ENCODE peak calls at places on chromosomes 2 and 18, in four cellular contexts. U, X, Q and C are unnamed samples.
A peak's percentile ranks its signal among the peaks of the same experiment; 100 is the strongest.

GRCh38 chr2:974054-974453 is 23.4 kb downstream of the SNTG2 start:
- DNase-seq in X (no peak), U (no peak), Q (no peak), C (no peak)

GRCh38 chr2:165776013-165776412 is 18.0 kb downstream of the GALNT3 start:
- DNase-seq in Q (no peak), X (no peak), U (no peak), C (no peak)

GRCh38 chr2:164826293-164827243 is 15.1 kb downstream of the COBLL1 start:
- DNase-seq in U (peak; percentile 75), X (no peak), Q (no peak), C (peak; percentile 57)

GRCh38 chr18:55838322-55838721 is 250.3 kb upstream of the TCF4 start:
- DNase-seq in Q (no peak), X (no peak), U (no peak), C (no peak)

GRCh38 chr2:11835403-11835802 is 89.0 kb downstream of the LPIN1 start:
- DNase-seq in X (no peak), Q (no peak), U (no peak), C (no peak)

GRCh38 chr18:56431551-56431950 is 206.8 kb downstream of the TXNL1 start:
- DNase-seq in U (no peak), X (no peak), Q (no peak), C (no peak)

GRCh38 chr2:170505631-170506270 is 209.4 kb upstream of the SP5 start:
- DNase-seq in U (peak; percentile 72), Q (no peak), X (no peak), C (peak; percentile 40)

GRCh38 chr2:218217366-218218309 is 649 bp downstream of the ARPC2 start:
- DNase-seq in Q (no peak), U (peak; percentile 68), X (peak; percentile 67), C (peak; percentile 79)

GRCh38 chr2:218444692-218445357 is 25.9 kb downstream of the VIL1 start:
- DNase-seq in Q (no peak), X (no peak), U (no peak), C (peak; percentile 73)

GRCh38 chr2:108574332-108574731 is 40.1 kb downstream of the LIMS1 start:
- DNase-seq in U (no peak), Q (no peak), X (no peak), C (no peak)

GRCh38 chr18:74402806-74403433 is 54.2 kb downstream of the DIPK1C start:
- DNase-seq in Q (no peak), X (no peak), U (no peak), C (no peak)

GRCh38 chr2:113228991-113229716 is 49.6 kb downstream of the PAX8 start:
- DNase-seq in X (no peak), U (no peak), Q (no peak), C (no peak)

GRCh38 chr2:224883700-224884099 is 158.6 kb downstream of the DOCK10 start:
- DNase-seq in Q (no peak), U (no peak), X (no peak), C (no peak)

GRCh38 chr2:126722546-126722945 is 66.6 kb downstream of the GYPC start:
- DNase-seq in X (no peak), Q (no peak), U (no peak), C (no peak)

GRCh38 chr2:227774011-227774624 is 28.4 kb downstream of the SCYGR8 start:
- DNase-seq in U (no peak), Q (peak; percentile 8), X (no peak), C (no peak)

GRCh38 chr2:208872591-208872990 is 466.0 kb downstream of the PTH2R start:
- DNase-seq in X (no peak), Q (no peak), U (no peak), C (no peak)

GRCh38 chr2:14199040-14199439 is 433.5 kb upstream of the LRATD1 start:
- DNase-seq in U (no peak), Q (no peak), X (no peak), C (no peak)

GRCh38 chr2:224882291-224883171 is 159.7 kb downstream of the DOCK10 start:
- DNase-seq in Q (no peak), X (no peak), U (no peak), C (no peak)

GRCh38 chr2:137229834-137230233 is 464.5 kb downstream of the THSD7B start:
- DNase-seq in Q (no peak), U (no peak), X (no peak), C (no peak)

GRCh38 chr2:45652090-45653050 is 895 bp downstream of the PRKCE start:
- DNase-seq in Q (no peak), X (no peak), U (peak; percentile 72), C (peak; percentile 42)

GRCh38 chr2:235533203-235533602 is 39.4 kb downstream of the AGAP1 start:
- DNase-seq in Q (no peak), X (no peak), U (no peak), C (no peak)

GRCh38 chr2:239512054-239512453 is 111.2 kb upstream of the HDAC4 start:
- DNase-seq in Q (no peak), U (no peak), X (no peak), C (no peak)

GRCh38 chr2:62293490-62294212 is 97.7 kb downstream of the B3GNT2 start:
- DNase-seq in X (no peak), Q (no peak), U (peak; percentile 73), C (peak; percentile 92)

GRCh38 chr2:225233234-225233633 is 166.3 kb upstream of the NYAP2 start:
- DNase-seq in Q (no peak), X (no peak), U (no peak), C (no peak)

GRCh38 chr2:11365096-11365856 is 20.8 kb upstream of the ROCK2 start:
- DNase-seq in X (no peak), Q (no peak), U (no peak), C (no peak)

GRCh38 chr2:8630676-8631464 is 51.0 kb upstream of the ID2 start:
- DNase-seq in X (no peak), Q (no peak), U (no peak), C (no peak)

GRCh38 chr2:102337012-102337411 is 18.6 kb upstream of the IL18R1 start:
- DNase-seq in Q (no peak), X (no peak), U (no peak), C (no peak)

GRCh38 chr2:99066075-99066557 is 75.4 kb upstream of the C2orf15 start:
- DNase-seq in Q (peak; percentile 44), X (no peak), U (no peak), C (no peak)

GRCh38 chr2:216110620-216111019 is 1.5 kb downstream of the XRCC5 start:
- DNase-seq in U (no peak), X (no peak), Q (no peak), C (no peak)

GRCh38 chr2:161796192-161796591 is 172.0 kb downstream of the SLC4A10 start:
- DNase-seq in U (peak; percentile 21), X (no peak), Q (no peak), C (no peak)

GRCh38 chr18:41922171-41922570 is 32.9 kb upstream of the PIK3C3 start:
- DNase-seq in X (no peak), Q (no peak), U (no peak), C (no peak)

GRCh38 chr2:10884530-10885478 is 26.9 kb upstream of the KCNF1 start:
- DNase-seq in Q (no peak), X (no peak), U (no peak), C (no peak)

GRCh38 chr2:69683170-69683971 is 39.8 kb upstream of the AAK1 start:
- DNase-seq in U (no peak), X (no peak), Q (no peak), C (no peak)

GRCh38 chr2:1581965-1582625 is 162.2 kb downstream of the PXDN start:
- DNase-seq in U (no peak), X (no peak), Q (no peak), C (no peak)

GRCh38 chr2:196801986-196802385 is 2.5 kb upstream of the GTF3C3 start:
- DNase-seq in U (no peak), X (no peak), Q (no peak), C (no peak)

GRCh38 chr18:3264362-3264761 is 2.4 kb downstream of the MYL12B start:
- DNase-seq in X (no peak), Q (no peak), U (no peak), C (peak; percentile 35)

GRCh38 chr18:67310826-67311225 is 205.7 kb downstream of the DSEL start:
- DNase-seq in U (no peak), Q (no peak), X (no peak), C (no peak)

GRCh38 chr18:79077181-79077580 is 8.0 kb downstream of the ATP9B start:
- DNase-seq in Q (no peak), X (no peak), U (no peak), C (no peak)

GRCh38 chr18:34401775-34402174 is 177.1 kb upstream of the NOL4 start:
- DNase-seq in X (no peak), U (no peak), Q (no peak), C (no peak)

DNA sequence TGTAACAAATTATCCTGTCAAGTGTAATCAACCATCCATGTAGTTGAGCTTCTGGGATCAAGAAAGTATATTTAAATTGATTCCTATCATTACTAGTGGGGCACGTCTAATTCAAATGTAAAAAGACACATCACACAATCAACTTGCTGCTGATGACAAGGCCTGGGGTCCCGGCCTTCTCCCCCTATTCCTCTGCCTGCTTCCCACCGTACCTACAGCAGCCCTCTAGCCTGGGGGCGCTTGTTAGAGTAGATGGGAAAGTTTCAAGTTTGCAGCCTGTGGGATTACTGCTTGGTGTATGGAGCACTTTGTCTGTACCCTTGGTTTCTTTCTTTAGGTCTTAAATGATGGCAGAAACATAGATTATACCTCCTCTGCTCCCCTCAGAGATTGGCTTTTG is 333.3 kb upstream of the KYNU start:
- DNase-seq in X (no peak), Q (no peak), U (no peak), C (no peak)
- H3K4me1 ChIP-seq in X (no peaks in the 10 kb centered on the region), Q (no peaks in the 10 kb centered on the region), U (no peaks in the 10 kb centered on the region), C (no peaks in the 10 kb centered on the region)

GRCh38 chr2:138503652-138504051 is 2.1 kb downstream of the SPOPL start:
- DNase-seq in Q (no peak), U (no peak), X (no peak), C (no peak)
- H3K4me1 ChIP-seq in Q (peaks cover 13% of the 10 kb centered on the region), U (peaks cover 10% of the 10 kb centered on the region), X (peaks cover 21% of the 10 kb centered on the region), C (peaks cover 64% of the 10 kb centered on the region)

GRCh38 chr2:9660154-9660553 is 29.4 kb upstream of the YWHAQ start:
- DNase-seq in U (no peak), X (no peak), Q (no peak), C (no peak)
- H3K4me1 ChIP-seq in U (no peaks in the 10 kb centered on the region), X (peaks cover 11% of the 10 kb centered on the region), Q (no peaks in the 10 kb centered on the region), C (no peaks in the 10 kb centered on the region)

GRCh38 chr2:80256396-80257167 is 48.0 kb downstream of the LRRTM1 start:
- DNase-seq in Q (no peak), X (no peak), U (no peak), C (no peak)
- H3K4me1 ChIP-seq in Q (no peaks in the 10 kb centered on the region), X (no peaks in the 10 kb centered on the region), U (no peaks in the 10 kb centered on the region), C (no peaks in the 10 kb centered on the region)

DNA sequence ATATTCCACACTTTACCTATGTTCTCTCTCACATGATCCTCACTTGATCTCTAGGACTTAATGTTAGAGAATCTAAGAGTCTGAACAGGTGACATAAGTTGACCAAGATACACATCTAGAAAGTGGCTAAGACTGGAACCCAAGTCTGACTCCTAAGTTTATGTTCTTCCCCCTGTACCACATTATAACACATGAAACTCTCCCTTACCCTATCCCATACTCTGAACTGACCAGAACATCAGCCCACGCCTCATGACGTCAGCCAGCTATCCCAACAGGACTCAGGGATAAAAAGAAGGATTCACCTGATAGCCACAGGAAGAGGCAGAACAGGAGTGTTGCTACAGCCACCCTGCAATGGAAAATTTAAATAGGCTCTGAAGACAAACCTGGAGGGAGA is 392.2 kb downstream of the ZEB2 start:
- DNase-seq in U (no peak), Q (no peak), X (no peak), C (no peak)
- H3K4me1 ChIP-seq in U (no peaks in the 10 kb centered on the region), Q (no peaks in the 10 kb centered on the region), X (no peaks in the 10 kb centered on the region), C (no peaks in the 10 kb centered on the region)